ENCODE peak calls at places on chromosome 17, in eight cellular contexts. One of them, this sample, is unnamed.

GRCh38 chr17:31067699-31068184 is 27.0 kb upstream of the NF1 start:
- DNase-seq in hypothalamus: no peak
- DNase-seq in upper lobe of right lung: no peak
- DNase-seq in AG04449: no peak
- DNase-seq in tibial artery: no peak
- DNase-seq in GF-D8: no peak
- DNase-seq in posterior cingulate gyrus: no peak
- DNase-seq in CD8-positive, alpha-beta T cell: no peak
- DNase-seq in this sample: no peak

GRCh38 chr17:75288359-75288758 is 874 bp downstream of the SLC25A19 start:
- DNase-seq in hypothalamus: no peak
- DNase-seq in upper lobe of right lung: no peak
- DNase-seq in AG04449: no peak
- DNase-seq in tibial artery: no peak
- DNase-seq in GF-D8: no peak
- DNase-seq in posterior cingulate gyrus: no peak
- DNase-seq in CD8-positive, alpha-beta T cell: no peak
- DNase-seq in this sample: no peak

GRCh38 chr17:30550512-30551273 is 73.5 kb downstream of the GOSR1 start:
- DNase-seq in hypothalamus: no peak
- DNase-seq in upper lobe of right lung: no peak
- DNase-seq in AG04449: no peak
- DNase-seq in tibial artery: no peak
- DNase-seq in GF-D8: peak; percentile 81
- DNase-seq in posterior cingulate gyrus: no peak
- DNase-seq in CD8-positive, alpha-beta T cell: no peak
- DNase-seq in this sample: no peak

GRCh38 chr17:35088911-35089845 is 25.7 kb upstream of the RFFL start:
- DNase-seq in hypothalamus: peak; percentile 37
- DNase-seq in upper lobe of right lung: peak; percentile 94
- DNase-seq in AG04449: no peak
- DNase-seq in tibial artery: peak; percentile 83
- DNase-seq in GF-D8: peak; percentile 9
- DNase-seq in posterior cingulate gyrus: peak; percentile 94
- DNase-seq in CD8-positive, alpha-beta T cell: peak; percentile 81
- DNase-seq in this sample: peak; percentile 74

GRCh38 chr17:65057520-65058075 is 1.1 kb upstream of the GNA13 start:
- DNase-seq in hypothalamus: no peak
- DNase-seq in upper lobe of right lung: no peak
- DNase-seq in AG04449: no peak
- DNase-seq in tibial artery: no peak
- DNase-seq in GF-D8: no peak
- DNase-seq in posterior cingulate gyrus: peak; percentile 69
- DNase-seq in CD8-positive, alpha-beta T cell: no peak
- DNase-seq in this sample: no peak

GRCh38 chr17:5508855-5509254 is 22.5 kb downstream of the MIS12 start:
- DNase-seq in hypothalamus: no peak
- DNase-seq in upper lobe of right lung: no peak
- DNase-seq in AG04449: no peak
- DNase-seq in tibial artery: no peak
- DNase-seq in GF-D8: no peak
- DNase-seq in posterior cingulate gyrus: no peak
- DNase-seq in CD8-positive, alpha-beta T cell: no peak
- DNase-seq in this sample: no peak

GRCh38 chr17:42288078-42288984 is at the start of gene STAT5A:
- DNase-seq in hypothalamus: no peak
- DNase-seq in upper lobe of right lung: peak; percentile 95
- DNase-seq in AG04449: no peak
- DNase-seq in tibial artery: peak; percentile 94
- DNase-seq in GF-D8: peak; percentile 75
- DNase-seq in posterior cingulate gyrus: no peak
- DNase-seq in CD8-positive, alpha-beta T cell: peak; percentile 63
- DNase-seq in this sample: peak; percentile 83

GRCh38 chr17:75075597-75076253 is 12.0 kb upstream of the SLC16A5 start:
- DNase-seq in hypothalamus: no peak
- DNase-seq in upper lobe of right lung: no peak
- DNase-seq in AG04449: no peak
- DNase-seq in tibial artery: no peak
- DNase-seq in GF-D8: no peak
- DNase-seq in posterior cingulate gyrus: no peak
- DNase-seq in CD8-positive, alpha-beta T cell: no peak
- DNase-seq in this sample: no peak

GRCh38 chr17:46139365-46140210 is 53.6 kb downstream of the KANSL1 start:
- DNase-seq in hypothalamus: no peak
- DNase-seq in upper lobe of right lung: no peak
- DNase-seq in AG04449: no peak
- DNase-seq in tibial artery: no peak
- DNase-seq in GF-D8: no peak
- DNase-seq in posterior cingulate gyrus: no peak
- DNase-seq in CD8-positive, alpha-beta T cell: no peak
- DNase-seq in this sample: no peak

GRCh38 chr17:74852237-74853047 is 7.2 kb downstream of the GRIN2C start:
- DNase-seq in hypothalamus: no peak
- DNase-seq in upper lobe of right lung: no peak
- DNase-seq in AG04449: no peak
- DNase-seq in tibial artery: no peak
- DNase-seq in GF-D8: no peak
- DNase-seq in posterior cingulate gyrus: no peak
- DNase-seq in CD8-positive, alpha-beta T cell: no peak
- DNase-seq in this sample: peak; percentile 67

GRCh38 chr17:63568563-63568962 is 18.3 kb downstream of the DCAF7 start:
- DNase-seq in hypothalamus: no peak
- DNase-seq in upper lobe of right lung: no peak
- DNase-seq in AG04449: no peak
- DNase-seq in tibial artery: no peak
- DNase-seq in GF-D8: no peak
- DNase-seq in posterior cingulate gyrus: no peak
- DNase-seq in CD8-positive, alpha-beta T cell: no peak
- DNase-seq in this sample: no peak

GRCh38 chr17:21160401-21160800 is 33.6 kb downstream of the DHRS7B start:
- DNase-seq in hypothalamus: no peak
- DNase-seq in upper lobe of right lung: no peak
- DNase-seq in AG04449: no peak
- DNase-seq in tibial artery: no peak
- DNase-seq in GF-D8: no peak
- DNase-seq in posterior cingulate gyrus: no peak
- DNase-seq in CD8-positive, alpha-beta T cell: no peak
- DNase-seq in this sample: no peak

GRCh38 chr17:82598256-82599011 is 49.8 kb downstream of the WDR45B start:
- DNase-seq in hypothalamus: no peak
- DNase-seq in upper lobe of right lung: no peak
- DNase-seq in AG04449: no peak
- DNase-seq in tibial artery: no peak
- DNase-seq in GF-D8: no peak
- DNase-seq in posterior cingulate gyrus: peak; percentile 70
- DNase-seq in CD8-positive, alpha-beta T cell: no peak
- DNase-seq in this sample: no peak

GRCh38 chr17:41464682-41465081 is 2.5 kb downstream of the KRT32 start:
- DNase-seq in hypothalamus: no peak
- DNase-seq in upper lobe of right lung: no peak
- DNase-seq in AG04449: peak; percentile 88
- DNase-seq in tibial artery: peak; percentile 80
- DNase-seq in GF-D8: no peak
- DNase-seq in posterior cingulate gyrus: no peak
- DNase-seq in CD8-positive, alpha-beta T cell: no peak
- DNase-seq in this sample: no peak

GRCh38 chr17:12386240-12386639 is 279.4 kb upstream of the MYOCD start:
- DNase-seq in hypothalamus: no peak
- DNase-seq in upper lobe of right lung: no peak
- DNase-seq in AG04449: no peak
- DNase-seq in tibial artery: no peak
- DNase-seq in GF-D8: no peak
- DNase-seq in posterior cingulate gyrus: no peak
- DNase-seq in CD8-positive, alpha-beta T cell: no peak
- DNase-seq in this sample: no peak

GRCh38 chr17:63774982-63775290 is 966 bp downstream of the DDX42 start:
- DNase-seq in hypothalamus: no peak
- DNase-seq in upper lobe of right lung: no peak
- DNase-seq in AG04449: no peak
- DNase-seq in tibial artery: no peak
- DNase-seq in GF-D8: peak; percentile 16
- DNase-seq in posterior cingulate gyrus: no peak
- DNase-seq in CD8-positive, alpha-beta T cell: no peak
- DNase-seq in this sample: peak; percentile 14

GRCh38 chr17:19867654-19868395 is at the start of gene ULK2:
- DNase-seq in hypothalamus: peak; percentile 17
- DNase-seq in upper lobe of right lung: peak; percentile 84
- DNase-seq in AG04449: no peak
- DNase-seq in tibial artery: peak; percentile 27
- DNase-seq in GF-D8: no peak
- DNase-seq in posterior cingulate gyrus: peak; percentile 89
- DNase-seq in CD8-positive, alpha-beta T cell: no peak
- DNase-seq in this sample: peak; percentile 50

GRCh38 chr17:3004925-3005324 is 58.5 kb downstream of the OR1D5 start:
- DNase-seq in hypothalamus: no peak
- DNase-seq in upper lobe of right lung: no peak
- DNase-seq in AG04449: no peak
- DNase-seq in tibial artery: no peak
- DNase-seq in GF-D8: no peak
- DNase-seq in posterior cingulate gyrus: peak; percentile 70
- DNase-seq in CD8-positive, alpha-beta T cell: no peak
- DNase-seq in this sample: no peak

GRCh38 chr17:47864791-47865216 is 13.8 kb upstream of the SP6 start:
- DNase-seq in hypothalamus: no peak
- DNase-seq in upper lobe of right lung: no peak
- DNase-seq in AG04449: no peak
- DNase-seq in tibial artery: no peak
- DNase-seq in GF-D8: no peak
- DNase-seq in posterior cingulate gyrus: no peak
- DNase-seq in CD8-positive, alpha-beta T cell: no peak
- DNase-seq in this sample: no peak

GRCh38 chr17:76645481-76645880 is 1.9 kb upstream of the ST6GALNAC1 start:
- DNase-seq in hypothalamus: no peak
- DNase-seq in upper lobe of right lung: no peak
- DNase-seq in AG04449: no peak
- DNase-seq in tibial artery: no peak
- DNase-seq in GF-D8: no peak
- DNase-seq in posterior cingulate gyrus: no peak
- DNase-seq in CD8-positive, alpha-beta T cell: no peak
- DNase-seq in this sample: no peak

GRCh38 chr17:59826741-59827453 is 65.8 kb downstream of the TUBD1 start:
- DNase-seq in hypothalamus: no peak
- DNase-seq in upper lobe of right lung: no peak
- DNase-seq in AG04449: no peak
- DNase-seq in tibial artery: no peak
- DNase-seq in GF-D8: no peak
- DNase-seq in posterior cingulate gyrus: no peak
- DNase-seq in CD8-positive, alpha-beta T cell: no peak
- DNase-seq in this sample: no peak

GRCh38 chr17:40442392-40443195 is 656 bp upstream of the IGFBP4 start:
- DNase-seq in hypothalamus: no peak
- DNase-seq in upper lobe of right lung: peak; percentile 75
- DNase-seq in AG04449: no peak
- DNase-seq in tibial artery: peak; percentile 55
- DNase-seq in GF-D8: no peak
- DNase-seq in posterior cingulate gyrus: peak; percentile 83
- DNase-seq in CD8-positive, alpha-beta T cell: no peak
- DNase-seq in this sample: no peak

GRCh38 chr17:45995617-45996270 is 3.3 kb upstream of the STH start:
- DNase-seq in hypothalamus: no peak
- DNase-seq in upper lobe of right lung: no peak
- DNase-seq in AG04449: no peak
- DNase-seq in tibial artery: no peak
- DNase-seq in GF-D8: no peak
- DNase-seq in posterior cingulate gyrus: no peak
- DNase-seq in CD8-positive, alpha-beta T cell: no peak
- DNase-seq in this sample: no peak

GRCh38 chr17:57948169-57948554 is 7.0 kb downstream of the CUEDC1 start:
- DNase-seq in hypothalamus: no peak
- DNase-seq in upper lobe of right lung: no peak
- DNase-seq in AG04449: no peak
- DNase-seq in tibial artery: no peak
- DNase-seq in GF-D8: no peak
- DNase-seq in posterior cingulate gyrus: no peak
- DNase-seq in CD8-positive, alpha-beta T cell: no peak
- DNase-seq in this sample: no peak

GRCh38 chr17:55421179-55421934 is at the start of gene MMD:
- DNase-seq in hypothalamus: peak; percentile 21
- DNase-seq in upper lobe of right lung: no peak
- DNase-seq in AG04449: no peak
- DNase-seq in tibial artery: no peak
- DNase-seq in GF-D8: no peak
- DNase-seq in posterior cingulate gyrus: peak; percentile 86
- DNase-seq in CD8-positive, alpha-beta T cell: no peak
- DNase-seq in this sample: no peak

GRCh38 chr17:7322520-7323194 is 6.5 kb downstream of the NEURL4 start:
- DNase-seq in hypothalamus: no peak
- DNase-seq in upper lobe of right lung: no peak
- DNase-seq in AG04449: no peak
- DNase-seq in tibial artery: no peak
- DNase-seq in GF-D8: no peak
- DNase-seq in posterior cingulate gyrus: no peak
- DNase-seq in CD8-positive, alpha-beta T cell: no peak
- DNase-seq in this sample: no peak

GRCh38 chr17:16439303-16439791 is 24.0 kb downstream of the TRPV2 start:
- DNase-seq in hypothalamus: no peak
- DNase-seq in upper lobe of right lung: no peak
- DNase-seq in AG04449: no peak
- DNase-seq in tibial artery: no peak
- DNase-seq in GF-D8: no peak
- DNase-seq in posterior cingulate gyrus: no peak
- DNase-seq in CD8-positive, alpha-beta T cell: no peak
- DNase-seq in this sample: peak; percentile 55

GRCh38 chr17:39461911-39462641 is 790 bp downstream of the CDK12 start:
- DNase-seq in hypothalamus: no peak
- DNase-seq in upper lobe of right lung: no peak
- DNase-seq in AG04449: no peak
- DNase-seq in tibial artery: peak; percentile 31
- DNase-seq in GF-D8: no peak
- DNase-seq in posterior cingulate gyrus: no peak
- DNase-seq in CD8-positive, alpha-beta T cell: no peak
- DNase-seq in this sample: no peak

GRCh38 chr17:83109793-83110645 is 30.6 kb downstream of the METRNL start:
- DNase-seq in hypothalamus: no peak
- DNase-seq in upper lobe of right lung: peak; percentile 94
- DNase-seq in AG04449: peak; percentile 78
- DNase-seq in tibial artery: peak; percentile 97
- DNase-seq in GF-D8: no peak
- DNase-seq in posterior cingulate gyrus: no peak
- DNase-seq in CD8-positive, alpha-beta T cell: no peak
- DNase-seq in this sample: no peak

GRCh38 chr17:69213059-69213813 is 15.4 kb downstream of the ABCA10 start:
- DNase-seq in hypothalamus: no peak
- DNase-seq in upper lobe of right lung: no peak
- DNase-seq in AG04449: no peak
- DNase-seq in tibial artery: no peak
- DNase-seq in GF-D8: no peak
- DNase-seq in posterior cingulate gyrus: peak; percentile 8
- DNase-seq in CD8-positive, alpha-beta T cell: no peak
- DNase-seq in this sample: no peak

GRCh38 chr17:7045492-7046126 is 1.7 kb upstream of the SLC16A11 start:
- DNase-seq in hypothalamus: no peak
- DNase-seq in upper lobe of right lung: no peak
- DNase-seq in AG04449: peak; percentile 44
- DNase-seq in tibial artery: no peak
- DNase-seq in GF-D8: no peak
- DNase-seq in posterior cingulate gyrus: no peak
- DNase-seq in CD8-positive, alpha-beta T cell: no peak
- DNase-seq in this sample: peak; percentile 79

GRCh38 chr17:12137859-12138258 is 117.2 kb downstream of the MAP2K4 start:
- DNase-seq in hypothalamus: no peak
- DNase-seq in upper lobe of right lung: no peak
- DNase-seq in AG04449: no peak
- DNase-seq in tibial artery: no peak
- DNase-seq in GF-D8: no peak
- DNase-seq in posterior cingulate gyrus: no peak
- DNase-seq in CD8-positive, alpha-beta T cell: no peak
- DNase-seq in this sample: no peak

GRCh38 chr17:74147966-74148365 is 55.5 kb upstream of the RPL38 start:
- DNase-seq in hypothalamus: no peak
- DNase-seq in upper lobe of right lung: peak; percentile 26
- DNase-seq in AG04449: no peak
- DNase-seq in tibial artery: no peak
- DNase-seq in GF-D8: no peak
- DNase-seq in posterior cingulate gyrus: no peak
- DNase-seq in CD8-positive, alpha-beta T cell: no peak
- DNase-seq in this sample: no peak